ENCODE peak calls at places on chromosomes 16 and 17, in eight cellular contexts. F, D, M, Z, J, K, W and G are unnamed samples.

GRCh38 chr16:1548234-1548633 is 14.8 kb downstream of the TMEM204 start:
- DNase-seq in W (no peak), F (no peak), D (no peak), Z (no peak), K (no peak), J (no peak), M (no peak), G (no peak)

GRCh38 chr16:55832788-55833583 is at the start of gene CES1:
- DNase-seq in Z (peak), J (no peak), W (no peak), D (no peak), F (no peak), M (no peak), K (no peak), G (no peak)

GRCh38 chr17:63497708-63498483 is 21.0 kb downstream of the ACE start:
- DNase-seq in K (no peak), J (no peak), F (peak), M (no peak), W (no peak), D (peak), Z (no peak), G (no peak)

GRCh38 chr17:977163-977562 is 2.4 kb downstream of the NXN start:
- DNase-seq in W (no peak), J (no peak), D (peak), K (no peak), Z (no peak), M (no peak), F (no peak), G (no peak)

GRCh38 chr17:1109606-1110523 is 69.9 kb downstream of the ABR start:
- DNase-seq in F (peak), M (no peak), Z (peak), K (no peak), J (peak), D (no peak), W (no peak), G (no peak)

GRCh38 chr16:68408967-68409366 is 39.3 kb downstream of the SMPD3 start:
- DNase-seq in D (no peak), K (no peak), Z (no peak), F (no peak), M (no peak), W (no peak), J (no peak), G (no peak)

GRCh38 chr16:86584726-86585721 is 6.7 kb downstream of the FOXL1 start:
- DNase-seq in W (no peak), M (no peak), Z (no peak), K (no peak), F (no peak), J (no peak), D (no peak), G (no peak)

GRCh38 chr16:5490499-5490898 is 392.9 kb upstream of the EEF2KMT start:
- DNase-seq in Z (no peak), J (peak), M (peak), F (peak), D (no peak), K (no peak), W (no peak), G (no peak)

GRCh38 chr16:19859166-19859565 is 25.5 kb downstream of the GPRC5B start:
- DNase-seq in Z (no peak), J (no peak), F (no peak), W (no peak), M (no peak), D (no peak), K (no peak), G (no peak)

GRCh38 chr17:34434065-34434464 is 71.0 kb upstream of the CCL1 start:
- DNase-seq in J (peak), M (no peak), W (no peak), Z (peak), F (no peak), D (peak), K (no peak), G (no peak)

GRCh38 chr16:78579020-78579419 is 479.6 kb downstream of the WWOX start:
- DNase-seq in Z (no peak), W (no peak), F (no peak), D (no peak), M (no peak), K (no peak), J (no peak), G (no peak)

GRCh38 chr16:14300631-14301149 is 229.6 kb downstream of the MRTFB start:
- DNase-seq in D (peak), Z (peak), J (peak), W (no peak), M (peak), F (peak), K (peak), G (peak)

GRCh38 chr17:10743316-10744009 is 13.6 kb upstream of the TMEM220 start:
- DNase-seq in J (no peak), D (peak), M (no peak), K (no peak), Z (no peak), F (no peak), W (no peak), G (no peak)

GRCh38 chr17:72603346-72604242 is 482.8 kb downstream of the SOX9 start:
- DNase-seq in M (no peak), J (no peak), K (no peak), W (no peak), D (no peak), Z (no peak), F (no peak), G (no peak)

GRCh38 chr16:3878610-3879009 is 1.9 kb downstream of the CREBBP start:
- DNase-seq in J (no peak), F (no peak), Z (no peak), D (no peak), W (no peak), K (no peak), M (no peak), G (no peak)

GRCh38 chr16:19330801-19331484 is 45.4 kb downstream of the CLEC19A start:
- DNase-seq in W (no peak), F (no peak), J (no peak), K (no peak), Z (peak), D (peak), M (no peak), G (no peak)

GRCh38 chr17:42843358-42843934 is 934 bp upstream of the AOC2 start:
- DNase-seq in K (no peak), D (peak), W (no peak), Z (peak), J (no peak), F (peak), M (peak), G (no peak)

GRCh38 chr16:8402981-8403853 is 187.1 kb downstream of the TMEM114 start:
- DNase-seq in Z (no peak), J (no peak), D (no peak), F (no peak), W (no peak), M (no peak), K (no peak), G (no peak)

GRCh38 chr16:52203096-52203495 is 343.8 kb downstream of the TOX3 start:
- DNase-seq in W (no peak), D (peak), Z (no peak), M (no peak), K (no peak), J (no peak), F (no peak), G (no peak)

GRCh38 chr16:72073831-72074230 is 10.8 kb downstream of the HPR start:
- DNase-seq in K (peak), F (no peak), D (no peak), W (no peak), Z (peak), J (no peak), M (no peak), G (no peak)

GRCh38 chr17:80024206-80024972 is 11.3 kb downstream of the TBC1D16 start:
- DNase-seq in J (no peak), F (no peak), W (no peak), K (no peak), M (no peak), D (no peak), Z (no peak), G (no peak)

GRCh38 chr17:80021600-80021999 is 14.1 kb downstream of the TBC1D16 start:
- DNase-seq in J (no peak), Z (no peak), W (no peak), M (no peak), K (no peak), F (no peak), D (no peak), G (no peak)

GRCh38 chr17:80025140-80025539 is 10.5 kb downstream of the TBC1D16 start:
- DNase-seq in M (no peak), Z (no peak), K (no peak), F (peak), J (no peak), D (peak), W (no peak), G (no peak)

GRCh38 chr17:80025796-80026195 is 9.9 kb downstream of the TBC1D16 start:
- DNase-seq in Z (no peak), W (no peak), M (no peak), D (no peak), K (no peak), J (no peak), F (no peak), G (no peak)

GRCh38 chr17:80023261-80024205 is 12.1 kb downstream of the TBC1D16 start:
- DNase-seq in F (no peak), K (no peak), W (no peak), M (no peak), D (no peak), J (no peak), Z (no peak), G (no peak)
- TF ChIP-seq CTCF in F (no peak), K (no peak), W (no peak), M (no peak), D (no peak), J (no peak), Z (no peak), G (no peak)

DNA sequence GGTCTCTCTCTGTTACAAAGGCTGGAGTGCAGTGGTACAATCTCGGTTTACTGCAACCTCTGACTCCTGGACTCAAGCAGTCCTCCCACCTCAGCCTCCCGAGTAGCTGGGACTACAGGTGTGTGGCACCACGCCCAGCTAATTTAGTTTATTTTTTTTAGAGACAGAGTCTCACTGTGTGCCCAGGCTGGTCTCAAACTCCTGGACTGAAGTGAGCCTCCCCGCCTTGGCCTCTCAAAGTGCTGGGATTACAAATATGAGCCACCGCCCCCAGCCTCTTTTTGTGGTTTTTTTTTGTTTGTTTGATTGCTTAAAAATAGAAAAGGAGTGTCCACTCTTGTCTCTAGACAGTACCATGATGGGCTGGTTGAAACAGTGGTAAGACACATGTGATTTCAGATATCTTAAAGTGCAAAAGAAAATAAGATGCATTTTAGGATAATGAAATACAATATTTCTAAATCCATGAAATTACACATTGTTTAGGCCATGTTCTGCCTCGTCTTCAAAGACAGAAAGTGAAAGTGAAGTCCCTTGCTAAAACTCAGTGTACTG is 27.4 kb downstream of the KIAA0513 start:
- DNase-seq in Z (no peak), D (no peak), J (no peak), F (no peak), K (no peak), W (no peak), M (no peak), G (no peak)
- TF ChIP-seq CTCF in Z (no peak), D (no peak), J (no peak), F (no peak), K (no peak), W (no peak), M (no peak), G (no peak)

GRCh38 chr17:29005936-29006438 is at the start of gene SEZ6:
- DNase-seq in M (peak), K (no peak), D (no peak), W (peak), J (peak), Z (peak), F (peak), G (no peak)
- TF ChIP-seq CTCF in M (no peak), K (peak), D (no peak), W (no peak), J (no peak), Z (no peak), F (no peak), G (no peak)

DNA sequence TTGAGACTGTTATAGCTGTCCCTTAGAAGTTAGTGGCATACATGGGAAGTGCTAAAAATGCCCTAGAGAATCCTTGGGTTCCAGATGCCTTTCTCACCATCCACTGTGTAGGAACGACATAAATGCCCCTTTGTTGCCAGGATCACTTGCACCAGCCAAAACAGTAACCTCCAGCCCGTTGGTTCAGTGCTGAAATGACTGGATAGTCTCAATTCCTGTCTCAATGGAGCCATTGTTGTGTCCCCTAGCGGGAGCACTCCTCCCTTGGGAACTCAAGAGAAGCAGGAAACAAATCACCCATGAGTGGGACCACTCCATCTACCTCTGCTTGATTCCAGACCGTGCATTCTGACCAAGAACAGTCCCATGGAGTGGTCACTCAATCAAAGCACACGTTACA is 23.1 kb downstream of the MPHOSPH6 start:
- DNase-seq in W (no peak), Z (no peak), M (no peak), F (no peak), J (no peak), K (no peak), D (no peak), G (no peak)
- TF ChIP-seq CTCF in W (no peak), Z (no peak), M (no peak), F (no peak), J (no peak), K (no peak), D (no peak), G (no peak)

GRCh38 chr17:45813051-45813731 is 29.1 kb downstream of the CRHR1 start:
- DNase-seq in Z (no peak), K (no peak), W (no peak), F (peak), J (no peak), D (no peak), M (no peak), G (no peak)
- TF ChIP-seq CTCF in Z (no peak), K (no peak), W (no peak), F (peak), J (no peak), D (no peak), M (no peak), G (peak)